ENCODE peak calls at places on chromosomes 12 and 14, in ten cellular contexts. O is CD4-positive, alpha-beta T cell; H is epithelial cell of prostate; K is ovary; D is ascending aorta; Z is substantia nigra; S is tibial nerve; M is neuronal stem cell; C is endodermal cell; A is CD8-positive, alpha-beta memory T cell. R is an unnamed sample.
A peak's percentile ranks its signal among the peaks of the same experiment; 100 is the strongest.

GRCh38 chr12:1698638-1699214 is 7.9 kb downstream of the ADIPOR2 start:
- DNase-seq in D (no peak), K (no peak), C (no peak), H (no peak), S (no peak), A (no peak), O (no peak), M (no peak), Z (no peak), R (no peak)

GRCh38 chr14:68241862-68242490 is 422.4 kb downstream of the RAD51B start:
- DNase-seq in M (no peak), A (no peak), K (no peak), C (no peak), H (no peak), D (no peak), Z (no peak), O (no peak), S (no peak), R (no peak)

GRCh38 chr12:18703326-18703725 is 34.5 kb downstream of the PLCZ1 start:
- DNase-seq in S (no peak), D (no peak), H (no peak), A (no peak), Z (no peak), M (no peak), C (no peak), K (no peak), O (no peak), R (no peak)

GRCh38 chr14:72513994-72514659 is 379.8 kb downstream of the DPF3 start:
- DNase-seq in K (no peak), Z (no peak), M (no peak), C (peak; percentile 61), O (no peak), S (no peak), D (no peak), A (no peak), H (no peak), R (no peak)

GRCh38 chr12:68863109-68863770 is 55.3 kb downstream of the MDM2 start:
- DNase-seq in O (no peak), C (no peak), D (no peak), M (no peak), A (no peak), S (no peak), H (no peak), Z (no peak), K (no peak), R (no peak)

GRCh38 chr14:103015426-103015825 is 41.9 kb downstream of the CDC42BPB start:
- DNase-seq in K (no peak), Z (no peak), O (no peak), D (peak; percentile 5), M (no peak), S (no peak), A (no peak), H (no peak), C (no peak), R (no peak)

GRCh38 chr12:6570264-6570887 is 2.3 kb upstream of the NOP2 start:
- DNase-seq in Z (no peak), D (no peak), M (no peak), K (peak; percentile 45), O (no peak), C (peak; percentile 95), S (no peak), H (no peak), A (peak; percentile 57), R (no peak)

GRCh38 chr12:100995771-100996170 is 201.2 kb downstream of the ANO4 start:
- DNase-seq in C (no peak), S (no peak), Z (no peak), O (no peak), H (no peak), K (no peak), A (no peak), M (no peak), D (no peak), R (no peak)

GRCh38 chr12:78398750-78399149 is 465.8 kb upstream of the SYT1 start:
- DNase-seq in Z (no peak), S (no peak), H (no peak), A (no peak), O (no peak), C (no peak), M (no peak), D (no peak), K (no peak), R (no peak)

GRCh38 chr14:80388980-80389711 is 177.8 kb upstream of the DIO2 start:
- DNase-seq in M (no peak), C (no peak), K (no peak), S (no peak), Z (no peak), H (peak; percentile 46), A (no peak), O (no peak), D (no peak), R (no peak)

GRCh38 chr14:69694730-69695663 is 71.9 kb upstream of the SRSF5 start:
- DNase-seq in A (no peak), K (no peak), C (peak; percentile 64), Z (no peak), M (no peak), D (no peak), O (no peak), H (no peak), S (no peak), R (no peak)

GRCh38 chr12:8018666-8019581 is 13.6 kb upstream of the FOXJ2 start:
- DNase-seq in M (peak; percentile 41), S (no peak), H (no peak), Z (no peak), D (no peak), K (no peak), A (peak; percentile 59), O (no peak), C (peak; percentile 98), R (no peak)

GRCh38 chr12:95358111-95359083 is 115.6 kb upstream of the METAP2 start:
- DNase-seq in M (no peak), C (no peak), A (no peak), H (no peak), K (no peak), D (no peak), S (no peak), O (no peak), Z (no peak), R (no peak)

GRCh38 chr12:102454808-102455760 is 25.3 kb downstream of the IGF1 start:
- DNase-seq in M (no peak), K (no peak), H (no peak), C (no peak), A (no peak), Z (no peak), O (no peak), S (peak; percentile 26), D (peak; percentile 67), R (peak; percentile 62)

GRCh38 chr14:50943943-50944646 is at the start of gene PYGL:
- DNase-seq in D (peak; percentile 84), S (peak; percentile 47), Z (peak; percentile 48), K (peak; percentile 80), M (peak; percentile 65), O (no peak), H (no peak), A (no peak), C (peak; percentile 91), R (peak; percentile 80)

GRCh38 chr14:50943261-50943942 is 881 bp downstream of the PYGL start:
- DNase-seq in K (peak; percentile 71), S (peak; percentile 48), C (peak; percentile 85), D (peak; percentile 88), O (no peak), H (no peak), M (peak; percentile 63), Z (no peak), A (no peak), R (peak; percentile 57)

GRCh38 chr14:50947446-50947845 is 3.2 kb upstream of the PYGL start:
- DNase-seq in Z (no peak), M (no peak), C (no peak), O (no peak), H (no peak), D (no peak), A (no peak), K (no peak), S (no peak), R (no peak)

GRCh38 chr14:50946234-50946935 is 2.1 kb upstream of the PYGL start:
- DNase-seq in S (no peak), C (no peak), K (no peak), A (no peak), D (no peak), Z (no peak), H (no peak), O (no peak), M (no peak), R (no peak)

DNA sequence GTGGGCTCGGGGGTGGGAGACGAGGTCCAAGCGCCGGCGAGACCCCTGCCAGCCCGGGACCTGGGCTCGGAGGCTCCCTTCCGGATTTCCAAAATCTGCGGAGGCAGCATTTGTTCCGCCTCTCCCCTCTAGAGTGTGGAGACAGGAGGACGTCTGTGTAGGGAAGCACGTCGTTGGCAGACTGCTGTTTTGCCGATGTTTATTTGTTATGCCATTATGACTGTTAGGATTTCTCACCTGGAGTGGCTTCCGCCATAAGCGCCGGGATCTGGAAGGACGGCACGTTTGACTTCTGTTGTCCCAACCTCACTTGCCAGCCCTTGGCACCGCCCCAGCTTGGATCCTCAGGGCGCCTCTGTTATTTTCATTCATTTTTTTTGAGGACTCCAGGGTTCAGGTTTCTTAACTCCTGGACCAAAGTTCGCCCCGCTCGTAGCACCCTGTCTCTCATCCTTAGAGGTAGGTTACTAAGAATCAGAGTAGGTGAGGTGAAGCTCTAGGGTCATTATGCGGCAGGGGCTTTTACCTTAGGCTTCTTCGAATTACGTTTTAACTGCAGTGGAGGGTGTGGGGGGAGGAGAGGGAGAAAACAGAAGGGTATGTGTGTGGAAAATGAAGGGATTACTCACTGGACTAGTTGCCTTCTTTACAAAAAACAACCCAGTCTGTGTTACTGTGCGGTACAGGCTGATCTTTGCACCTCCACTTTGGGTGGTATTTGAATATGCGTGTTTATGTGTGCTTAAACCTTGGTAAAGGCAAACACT is 547 bp upstream of the PYGL start:
- DNase-seq in K (peak; percentile 64), Z (peak; percentile 48), M (no peak), H (peak; percentile 26), S (peak; percentile 54), D (peak; percentile 73), A (no peak), C (no peak), O (no peak), R (peak; percentile 39)
- H3K27ac ChIP-seq in K (peak overlapping the region; percentile 87), Z (peak overlapping the region; percentile 51), M (no peak overlapping the region), H (peak overlapping the region; percentile 80), S (peak overlapping the region; percentile 81), D (peak overlapping the region; percentile 64), A (no peak overlapping the region), C (no peak overlapping the region), O (no peak overlapping the region), R (peak overlapping the region; percentile 86)

GRCh38 chr12:74537126-74537706 is 419 bp upstream of the ATXN7L3B start:
- DNase-seq in O (no peak), M (peak; percentile 21), Z (no peak), K (no peak), C (no peak), S (no peak), H (no peak), D (no peak), A (no peak), R (no peak)
- H3K27ac ChIP-seq in O (peak overlapping the region; percentile 91), M (peak overlapping the region; percentile 89), Z (peak overlapping the region; percentile 87), K (peak overlapping the region; percentile 63), C (peak overlapping the region; percentile 93), S (peak overlapping the region; percentile 81), H (peak overlapping the region; percentile 85), D (peak overlapping the region; percentile 88), A (peak overlapping the region; percentile 98), R (peak overlapping the region; percentile 95)

GRCh38 chr12:33759279-33759678 is 263.0 kb upstream of the ALG10 start:
- DNase-seq in C (no peak), D (no peak), K (no peak), Z (no peak), O (no peak), M (no peak), S (no peak), H (no peak), A (no peak), R (no peak)
- H3K27ac ChIP-seq in C (no peak overlapping the region), D (no peak overlapping the region), K (no peak overlapping the region), Z (no peak overlapping the region), O (no peak overlapping the region), M (no peak overlapping the region), S (no peak overlapping the region), H (no peak overlapping the region), A (no peak overlapping the region), R (no peak overlapping the region)

GRCh38 chr12:46489951-46490388 is 117.4 kb upstream of the SLC38A2 start:
- DNase-seq in D (no peak), C (no peak), Z (no peak), S (no peak), A (no peak), O (no peak), K (no peak), M (no peak), H (no peak), R (no peak)
- H3K27ac ChIP-seq in D (peak overlapping the region; percentile 26), C (no peak overlapping the region), Z (no peak overlapping the region), S (no peak overlapping the region), A (no peak overlapping the region), O (no peak overlapping the region), K (peak overlapping the region; percentile 6), M (no peak overlapping the region), H (peak overlapping the region; percentile 96), R (no peak overlapping the region)